ENCODE peak calls at places on chromosomes 1 and 21, in five cellular contexts. Q, I, O, Z and L are unnamed samples. For H3K27me3, the result is how much of the 10 kb centered on the place peaks cover.

GRCh38 chr1:201655910-201656669 is 117.2 kb downstream of the NAV1 start:
- DNase-seq in Z (no peak), I (no peak), O (no peak), Q (peak), L (no peak)

GRCh38 chr1:7470904-7471638 is 300.0 kb upstream of the VAMP3 start:
- DNase-seq in O (no peak), Q (peak), Z (peak), I (peak), L (peak)

GRCh38 chr1:22500058-22500457 is 48.4 kb downstream of the ZBTB40 start:
- DNase-seq in I (no peak), Q (no peak), O (no peak), Z (no peak), L (no peak)

GRCh38 chr1:5765997-5766913 is 226.0 kb downstream of the NPHP4 start:
- DNase-seq in Q (no peak), Z (no peak), O (no peak), I (no peak), L (no peak)

GRCh38 chr21:36096398-36097290 is 26.8 kb downstream of the CBR1 start:
- DNase-seq in O (no peak), Q (no peak), Z (no peak), I (no peak), L (no peak)

GRCh38 chr1:46188295-46189030 is 9.8 kb downstream of the POMGNT1 start:
- DNase-seq in O (no peak), Q (no peak), Z (no peak), I (no peak), L (no peak)

GRCh38 chr1:6273380-6273891 is 12.5 kb upstream of the GPR153 start:
- DNase-seq in Q (no peak), Z (peak), O (peak), I (peak), L (peak)

GRCh38 chr21:37415938-37416337 is 49.4 kb downstream of the DYRK1A start:
- DNase-seq in Z (no peak), Q (no peak), O (no peak), I (no peak), L (no peak)

GRCh38 chr1:26389604-26390247 is 17.2 kb upstream of the ZNF683 start:
- DNase-seq in O (no peak), I (no peak), Z (no peak), Q (no peak), L (no peak)

GRCh38 chr1:161048949-161049722 is 3.4 kb upstream of the USF1 start:
- DNase-seq in I (no peak), Z (no peak), O (no peak), Q (no peak), L (no peak)

GRCh38 chr1:167263784-167264464 is 43.2 kb downstream of the POU2F1 start:
- DNase-seq in I (no peak), O (no peak), Z (no peak), Q (no peak), L (no peak)

GRCh38 chr1:208431721-208432120 is 187.5 kb upstream of the PLXNA2 start:
- DNase-seq in I (peak), O (no peak), Q (no peak), Z (no peak), L (peak)

GRCh38 chr1:160432371-160432786 is 32.0 kb downstream of the VANGL2 start:
- DNase-seq in I (no peak), O (no peak), Z (no peak), Q (no peak), L (no peak)

GRCh38 chr1:184370850-184371249 is 16.0 kb upstream of the C1orf21 start:
- DNase-seq in Q (no peak), Z (no peak), O (no peak), I (no peak), L (no peak)

GRCh38 chr1:197736689-197737088 is 38.6 kb downstream of the DENND1B start:
- DNase-seq in O (no peak), Z (peak), I (peak), Q (no peak), L (no peak)

GRCh38 chr1:200473698-200474371 is 64.0 kb upstream of the ZNF281 start:
- DNase-seq in Z (no peak), Q (no peak), I (peak), O (no peak), L (peak)

GRCh38 chr1:53919675-53920066 is 25.7 kb downstream of the DIO1 start:
- DNase-seq in I (no peak), Q (no peak), O (no peak), Z (peak), L (no peak)

GRCh38 chr1:84776639-84777038 is 86.4 kb upstream of the SSX2IP start:
- DNase-seq in Q (no peak), O (no peak), I (no peak), Z (no peak), L (no peak)

GRCh38 chr21:27505516-27505915 is 538.6 kb upstream of the ADAMTS5 start:
- DNase-seq in Q (no peak), I (peak), Z (no peak), O (no peak), L (no peak)

GRCh38 chr1:52747450-52747849 is 21.2 kb downstream of the ZYG11B start:
- DNase-seq in Z (no peak), O (no peak), Q (no peak), I (no peak), L (no peak)

GRCh38 chr1:225766967-225767413 is 10.6 kb upstream of the SRP9 start:
- DNase-seq in Q (no peak), O (no peak), I (peak), Z (peak), L (no peak)

GRCh38 chr1:170086399-170087032 is 12.0 kb upstream of the KIFAP3 start:
- DNase-seq in Q (no peak), Z (no peak), O (no peak), I (no peak), L (no peak)

GRCh38 chr1:237702161-237702560 is 188.6 kb downstream of the ZP4 start:
- DNase-seq in O (no peak), Z (no peak), Q (no peak), I (no peak), L (no peak)

GRCh38 chr1:30724175-30724574 is 790 bp upstream of the MATN1 start:
- DNase-seq in Z (no peak), I (no peak), O (no peak), Q (no peak), L (no peak)

GRCh38 chr1:150186789-150187559 is 37.3 kb downstream of the PLEKHO1 start:
- DNase-seq in I (peak), O (no peak), Z (peak), Q (no peak), L (no peak)

GRCh38 chr1:25700124-25700523 is 83.5 kb downstream of the MAN1C1 start:
- DNase-seq in Z (no peak), O (peak), Q (peak), I (peak), L (no peak)

GRCh38 chr1:24743404-24744211 is 1.6 kb upstream of the CLIC4 start:
- DNase-seq in O (no peak), I (peak), Z (peak), Q (no peak), L (no peak)

GRCh38 chr1:224343679-224344078 is 13.0 kb upstream of the CNIH4 start:
- DNase-seq in I (peak), O (no peak), Z (no peak), Q (no peak), L (no peak)

GRCh38 chr1:147641695-147642592 is 28.4 kb downstream of the ACP6 start:
- DNase-seq in I (peak), Q (no peak), Z (peak), O (no peak), L (no peak)

GRCh38 chr1:95506736-95507404 is 272.9 kb downstream of the RWDD3 start:
- DNase-seq in Q (no peak), I (no peak), O (no peak), Z (no peak), L (no peak)
- TF ChIP-seq CTCF in Q (no peak), I (no peak), O (no peak), Z (no peak), L (no peak)

GRCh38 chr1:1203561-1204424 is 2.6 kb downstream of the TNFRSF18 start:
- DNase-seq in I (no peak), O (no peak), Q (peak), Z (no peak), L (no peak)
- H3K27me3 ChIP-seq in I (under half), O (under half), Q (under half), Z (under half), L (under half)

GRCh38 chr1:51551848-51552296 is 32.8 kb upstream of the EPS15 start:
- DNase-seq in Q (no peak), O (no peak), Z (no peak), I (no peak), L (no peak)

GRCh38 chr1:51551081-51551480 is 32.0 kb upstream of the EPS15 start:
- DNase-seq in I (no peak), Q (no peak), Z (no peak), O (no peak), L (no peak)

GRCh38 chr1:51549901-51550300 is 30.8 kb upstream of the EPS15 start:
- DNase-seq in O (no peak), Z (no peak), I (no peak), Q (no peak), L (no peak)

GRCh38 chr1:51552929-51553807 is 34.1 kb upstream of the EPS15 start:
- DNase-seq in I (no peak), Q (no peak), O (no peak), Z (no peak), L (no peak)

DNA sequence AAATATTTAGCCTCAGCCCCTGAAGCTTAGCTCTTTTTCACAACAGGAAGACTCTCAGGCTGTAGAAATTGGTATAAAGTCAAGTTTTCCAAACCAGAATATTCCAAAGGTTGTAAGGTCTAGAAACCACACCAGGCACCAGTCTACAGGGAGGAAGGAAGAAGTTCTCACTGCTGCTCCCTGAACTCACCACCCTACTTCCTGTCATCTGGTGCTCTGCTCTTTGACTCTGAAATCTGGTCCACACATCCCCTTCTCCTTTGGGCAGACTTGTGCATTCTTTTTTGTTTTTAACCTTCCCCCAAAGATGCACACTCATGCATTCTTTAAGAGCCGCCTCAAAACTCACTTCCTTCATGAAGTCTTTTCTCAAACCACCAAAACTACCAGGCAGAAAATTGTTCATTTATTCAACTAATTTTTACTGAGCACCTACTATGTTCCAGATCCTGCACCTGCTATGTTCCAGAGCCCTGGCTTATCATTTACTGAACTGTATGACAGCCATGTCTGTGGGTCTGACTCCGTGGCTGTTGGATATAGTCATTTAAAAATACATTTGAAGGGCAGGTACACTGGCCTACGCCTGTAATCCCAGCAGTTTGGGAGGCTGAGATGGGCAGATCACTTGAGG is 30.0 kb upstream of the EPS15 start:
- DNase-seq in I (no peak), Q (no peak), Z (no peak), O (no peak), L (no peak)
- TF ChIP-seq CTCF in I (no peak), Q (no peak), Z (no peak), O (no peak), L (no peak)

GRCh38 chr21:44681861-44682579 is at the start of gene KRTAP12-1:
- DNase-seq in Q (no peak), Z (no peak), I (no peak), O (no peak), L (no peak)
- H3K27me3 ChIP-seq in Q (under half), Z (under half), I (under half), O (under half), L (under half)

DNA sequence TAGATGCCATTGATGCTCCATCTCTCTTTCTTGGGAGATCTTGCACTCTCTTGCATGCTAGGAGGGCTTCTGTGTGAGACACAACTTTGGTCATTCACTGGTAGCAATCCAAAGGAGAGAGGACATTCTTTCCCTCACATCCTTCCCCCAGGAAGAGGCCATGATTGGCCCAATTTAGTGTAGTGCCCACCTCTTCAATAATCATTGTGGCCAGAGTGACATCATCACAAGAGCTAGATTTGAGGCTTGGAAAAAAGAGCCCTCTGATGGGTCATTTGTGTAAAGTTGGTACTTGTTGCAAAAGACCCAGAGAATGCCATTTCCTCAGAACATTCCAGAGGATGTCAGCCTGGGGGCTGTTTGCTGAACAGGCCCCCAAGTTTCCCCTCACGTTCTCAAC is 30.2 kb downstream of the S100A6 start:
- DNase-seq in Q (no peak), O (no peak), I (no peak), Z (no peak), L (no peak)
- TF ChIP-seq CTCF in Q (no peak), O (no peak), I (no peak), Z (no peak), L (no peak)

GRCh38 chr1:10785855-10786638 is 10.4 kb downstream of the CASZ1 start:
- DNase-seq in Z (no peak), I (no peak), O (no peak), Q (no peak), L (no peak)
- H3K27me3 ChIP-seq in Z (under half), I (under half), O (half or more), Q (under half), L (under half)

DNA sequence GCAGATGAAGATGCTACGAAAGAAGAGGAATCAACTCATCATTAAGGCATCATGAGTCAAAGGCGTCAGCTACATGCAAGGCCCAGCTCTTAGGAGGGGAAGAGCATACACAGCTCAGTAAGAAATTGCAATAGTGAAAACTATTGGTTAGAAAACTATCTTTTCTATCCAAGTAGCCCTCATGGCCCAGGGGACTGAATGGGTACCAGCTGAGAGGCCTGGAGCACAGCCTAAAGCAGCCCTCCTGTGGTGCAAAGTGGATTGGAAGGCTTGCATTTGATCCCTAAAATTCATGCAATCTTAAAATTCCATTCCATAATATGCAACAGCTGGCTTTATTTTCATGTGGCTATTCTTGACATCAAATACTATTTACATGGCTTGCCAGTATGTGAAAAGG is 251.8 kb upstream of the USP24 start:
- DNase-seq in Q (no peak), Z (no peak), I (no peak), O (no peak), L (no peak)
- TF ChIP-seq CTCF in Q (no peak), Z (no peak), I (no peak), O (no peak), L (no peak)

GRCh38 chr1:110675060-110675791 is 486 bp upstream of the KCNA3 start:
- DNase-seq in O (no peak), Z (no peak), I (no peak), Q (peak), L (no peak)
- H3K27me3 ChIP-seq in O (half or more), Z (under half), I (under half), Q (under half), L (under half)